ENCODE peak calls at places on chromosome 15, in five cellular contexts. One of them, this sample, is unnamed.

GRCh38 chr15:29668120-29668602 is 154.1 kb downstream of the TJP1 start:
- DNase-seq in epithelial cell of esophagus: peak
- DNase-seq in HFF-Myc: peak
- DNase-seq in AG08396: peak
- DNase-seq in astrocyte of the spinal cord: peak
- DNase-seq in this sample: peak

GRCh38 chr15:39028069-39028468 is 463.5 kb upstream of the RASGRP1 start:
- DNase-seq in epithelial cell of esophagus: peak
- DNase-seq in HFF-Myc: peak
- DNase-seq in AG08396: peak
- DNase-seq in astrocyte of the spinal cord: peak
- DNase-seq in this sample: peak

GRCh38 chr15:74955796-74956647 is 550 bp downstream of the RPP25 start:
- DNase-seq in astrocyte of the spinal cord: peak
- DNase-seq in AG08396: no peak
- DNase-seq in HFF-Myc: no peak
- DNase-seq in epithelial cell of esophagus: peak
- DNase-seq in this sample: peak

GRCh38 chr15:84616235-84616634 is 15.4 kb downstream of the ZSCAN2 start:
- DNase-seq in HFF-Myc: no peak
- DNase-seq in epithelial cell of esophagus: peak
- DNase-seq in AG08396: no peak
- DNase-seq in astrocyte of the spinal cord: no peak
- DNase-seq in this sample: no peak

GRCh38 chr15:58065445-58066041 is at the start of gene ALDH1A2:
- DNase-seq in AG08396: no peak
- DNase-seq in HFF-Myc: no peak
- DNase-seq in epithelial cell of esophagus: no peak
- DNase-seq in astrocyte of the spinal cord: no peak
- DNase-seq in this sample: no peak

GRCh38 chr15:60901647-60902046 is 327.5 kb downstream of the RORA start:
- DNase-seq in epithelial cell of esophagus: no peak
- DNase-seq in HFF-Myc: no peak
- DNase-seq in AG08396: no peak
- DNase-seq in astrocyte of the spinal cord: no peak
- DNase-seq in this sample: no peak

GRCh38 chr15:33140326-33140725 is 54.2 kb downstream of the FMN1 start:
- DNase-seq in astrocyte of the spinal cord: no peak
- DNase-seq in HFF-Myc: no peak
- DNase-seq in epithelial cell of esophagus: no peak
- DNase-seq in AG08396: no peak
- DNase-seq in this sample: no peak

GRCh38 chr15:48052871-48053383 is 67.9 kb upstream of the SLC24A5 start:
- DNase-seq in HFF-Myc: no peak
- DNase-seq in epithelial cell of esophagus: peak
- DNase-seq in AG08396: no peak
- DNase-seq in astrocyte of the spinal cord: no peak
- DNase-seq in this sample: no peak

GRCh38 chr15:81480645-81481053 is 106.6 kb upstream of the TMC3 start:
- DNase-seq in epithelial cell of esophagus: peak
- DNase-seq in HFF-Myc: peak
- DNase-seq in AG08396: peak
- DNase-seq in astrocyte of the spinal cord: peak
- DNase-seq in this sample: peak

GRCh38 chr15:49507261-49507660 is 84.2 kb downstream of the FGF7 start:
- DNase-seq in AG08396: no peak
- DNase-seq in astrocyte of the spinal cord: no peak
- DNase-seq in epithelial cell of esophagus: peak
- DNase-seq in HFF-Myc: no peak
- DNase-seq in this sample: no peak

GRCh38 chr15:63611217-63611616 is 14.0 kb downstream of the FBXL22 start:
- DNase-seq in HFF-Myc: no peak
- DNase-seq in AG08396: no peak
- DNase-seq in astrocyte of the spinal cord: no peak
- DNase-seq in epithelial cell of esophagus: no peak
- DNase-seq in this sample: no peak

GRCh38 chr15:68794869-68795268 is 25.8 kb downstream of the ANP32A start:
- DNase-seq in astrocyte of the spinal cord: no peak
- DNase-seq in HFF-Myc: no peak
- DNase-seq in AG08396: peak
- DNase-seq in epithelial cell of esophagus: no peak
- DNase-seq in this sample: peak

GRCh38 chr15:70495988-70496387 is 267.4 kb downstream of the UACA start:
- DNase-seq in epithelial cell of esophagus: no peak
- DNase-seq in astrocyte of the spinal cord: no peak
- DNase-seq in HFF-Myc: no peak
- DNase-seq in AG08396: no peak
- DNase-seq in this sample: no peak

GRCh38 chr15:39946862-39947261 is 12.9 kb downstream of the EIF2AK4 start:
- DNase-seq in AG08396: no peak
- DNase-seq in HFF-Myc: no peak
- DNase-seq in astrocyte of the spinal cord: peak
- DNase-seq in epithelial cell of esophagus: peak
- DNase-seq in this sample: peak

GRCh38 chr15:90903733-90904536 is 833 bp downstream of the MAN2A2 start:
- DNase-seq in HFF-Myc: no peak
- DNase-seq in astrocyte of the spinal cord: no peak
- DNase-seq in AG08396: no peak
- DNase-seq in epithelial cell of esophagus: peak
- DNase-seq in this sample: no peak

GRCh38 chr15:89330119-89330518 is 4.5 kb downstream of the POLG start:
- DNase-seq in AG08396: no peak
- DNase-seq in HFF-Myc: no peak
- DNase-seq in astrocyte of the spinal cord: no peak
- DNase-seq in epithelial cell of esophagus: no peak
- DNase-seq in this sample: no peak

GRCh38 chr15:57100136-57100539 is 181.7 kb downstream of the TCF12 start:
- DNase-seq in HFF-Myc: no peak
- DNase-seq in AG08396: no peak
- DNase-seq in astrocyte of the spinal cord: no peak
- DNase-seq in epithelial cell of esophagus: no peak
- DNase-seq in this sample: no peak

GRCh38 chr15:52765779-52766178 is 24.4 kb downstream of the ONECUT1 start:
- DNase-seq in epithelial cell of esophagus: no peak
- DNase-seq in astrocyte of the spinal cord: peak
- DNase-seq in AG08396: peak
- DNase-seq in HFF-Myc: no peak
- DNase-seq in this sample: peak

GRCh38 chr15:90870354-90871096 is 2.1 kb downstream of the FURIN start:
- DNase-seq in epithelial cell of esophagus: peak
- DNase-seq in astrocyte of the spinal cord: peak
- DNase-seq in HFF-Myc: no peak
- DNase-seq in AG08396: no peak
- DNase-seq in this sample: peak

GRCh38 chr15:91982401-91982800 is 128.9 kb downstream of the SLCO3A1 start:
- DNase-seq in AG08396: no peak
- DNase-seq in astrocyte of the spinal cord: no peak
- DNase-seq in epithelial cell of esophagus: peak
- DNase-seq in HFF-Myc: no peak
- DNase-seq in this sample: no peak

This sample was measured in fibroblast of pulmonary artery.